ENCODE peak calls at places on chromosomes 7 and 10, in nine cellular contexts. H is B cell, M is cardiac muscle cell, U is mesothelial cell of epicardium, X is mammary epithelial cell, K is dorsolateral prefrontal cortex, S is right lobe of liver, Q is PC-9, A is thyroid gland. N is an unnamed sample.

GRCh38 chr7:73701357-73701995 is 18.0 kb downstream of the STX1A start:
- DNase-seq in Q (peak; percentile 32), H (peak; percentile 37), S (peak; percentile 51), K (no peak), U (no peak), X (no peak), M (peak; percentile 48), A (peak; percentile 40), N (peak; percentile 73)

GRCh38 chr10:28177944-28178637 is 124.8 kb downstream of the MPP7 start:
- DNase-seq in H (peak; percentile 19), A (no peak), X (peak; percentile 14), Q (no peak), M (no peak), S (no peak), U (no peak), K (no peak), N (peak; percentile 12)

GRCh38 chr7:73918926-73919693 is 58.2 kb downstream of the TMEM270 start:
- DNase-seq in M (peak; percentile 23), K (no peak), X (no peak), Q (no peak), A (no peak), U (no peak), H (no peak), S (no peak), N (no peak)

GRCh38 chr7:80439894-80440811 is 71.7 kb downstream of the GNAT3 start:
- DNase-seq in X (peak; percentile 52), K (no peak), A (no peak), S (no peak), Q (no peak), M (no peak), H (no peak), U (no peak), N (no peak)

GRCh38 chr7:103065666-103066065 is 8.9 kb downstream of the FBXL13 start:
- DNase-seq in S (peak; percentile 51), U (no peak), Q (no peak), H (peak; percentile 55), K (no peak), X (peak; percentile 6), A (no peak), M (peak; percentile 56), N (peak; percentile 32)

GRCh38 chr7:15889501-15889900 is 203.0 kb upstream of the MEOX2 start:
- DNase-seq in U (no peak), S (no peak), K (no peak), Q (no peak), A (no peak), H (no peak), M (no peak), X (no peak), N (no peak)

GRCh38 chr7:47600199-47601118 is 18.5 kb upstream of the TNS3 start:
- DNase-seq in S (no peak), Q (peak; percentile 88), M (no peak), H (no peak), A (peak; percentile 65), K (no peak), U (no peak), X (peak; percentile 81), N (no peak)

GRCh38 chr7:107233174-107233573 is 64.4 kb downstream of the HBP1 start:
- DNase-seq in S (no peak), K (no peak), X (peak; percentile 17), U (no peak), Q (no peak), M (no peak), H (no peak), A (peak; percentile 29), N (no peak)

GRCh38 chr7:98754041-98754479 is 115.8 kb downstream of the TMEM130 start:
- DNase-seq in A (no peak), K (no peak), H (no peak), S (no peak), M (peak; percentile 43), Q (peak; percentile 48), U (no peak), X (no peak), N (no peak)

GRCh38 chr7:47725031-47725780 is 143.3 kb upstream of the TNS3 start:
- DNase-seq in U (no peak), M (no peak), A (peak; percentile 48), H (peak; percentile 76), X (no peak), S (no peak), K (no peak), Q (peak; percentile 97), N (no peak)

GRCh38 chr10:569961-570630 is 119.4 kb downstream of the DIP2C start:
- DNase-seq in S (no peak), M (no peak), H (no peak), K (no peak), A (no peak), X (no peak), U (no peak), Q (no peak), N (no peak)

GRCh38 chr7:46150721-46151120 is 229.6 kb upstream of the IGFBP3 start:
- DNase-seq in M (no peak), U (no peak), A (no peak), X (no peak), Q (no peak), H (no peak), S (no peak), K (no peak), N (no peak)

GRCh38 chr10:46555713-46556514 is 544 bp downstream of the GPRIN2 start:
- DNase-seq in X (no peak), H (no peak), K (peak; percentile 54), M (peak; percentile 37), Q (peak; percentile 31), S (peak; percentile 30), A (peak; percentile 65), U (peak; percentile 69), N (no peak)

GRCh38 chr10:61487506-61487905 is 34.3 kb upstream of the TMEM26 start:
- DNase-seq in Q (no peak), M (no peak), A (no peak), H (no peak), K (no peak), U (no peak), X (no peak), S (no peak), N (no peak)

GRCh38 chr7:5226921-5227785 is 37.1 kb downstream of the WIPI2 start:
- DNase-seq in S (peak; percentile 14), U (no peak), A (no peak), Q (no peak), K (peak; percentile 8), X (no peak), H (no peak), M (no peak), N (no peak)

GRCh38 chr7:32901629-32902028 is 10.1 kb upstream of the KBTBD2 start:
- DNase-seq in U (no peak), H (no peak), Q (no peak), M (no peak), A (no peak), X (no peak), S (no peak), K (no peak), N (no peak)

GRCh38 chr7:102811942-102812678 is 63.3 kb downstream of the FAM185A start:
- DNase-seq in U (no peak), M (no peak), H (no peak), S (no peak), A (no peak), K (no peak), Q (no peak), X (no peak), N (no peak)

GRCh38 chr10:15169555-15170407 is 1.3 kb upstream of the NMT2 start:
- DNase-seq in K (no peak), A (peak; percentile 15), H (peak; percentile 27), X (no peak), U (no peak), M (peak; percentile 12), S (no peak), Q (no peak), N (no peak)

GRCh38 chr10:72109619-72110215 is 21.4 kb upstream of the SPOCK2 start:
- DNase-seq in A (no peak), X (no peak), K (no peak), S (no peak), M (no peak), U (no peak), Q (peak; percentile 70), H (no peak), N (no peak)

GRCh38 chr10:117462424-117462792 is 80.1 kb upstream of the EMX2 start:
- DNase-seq in Q (no peak), A (no peak), M (peak; percentile 25), X (no peak), H (no peak), K (no peak), U (no peak), S (no peak), N (no peak)

GRCh38 chr10:45220985-45221384 is 94.4 kb downstream of the OR13A1 start:
- DNase-seq in S (no peak), X (no peak), A (no peak), K (no peak), Q (no peak), H (no peak), U (no peak), M (no peak), N (no peak)

GRCh38 chr7:156503195-156503594 is 137.4 kb upstream of the RNF32 start:
- DNase-seq in Q (no peak), M (no peak), S (no peak), K (no peak), X (no peak), H (no peak), U (no peak), A (no peak), N (no peak)
- TF ChIP-seq CTCF in Q (peak; percentile 22), M (no peak), S (no peak), K (no peak), X (no peak), H (no peak), U (peak; percentile 16), A (no peak), N (no peak)

GRCh38 chr10:19412531-19412930 is 363.9 kb downstream of the MALRD1 start:
- DNase-seq in A (no peak), M (peak; percentile 43), S (no peak), H (no peak), U (no peak), K (no peak), X (peak; percentile 19), Q (no peak), N (no peak)
- TF ChIP-seq CTCF in A (peak; percentile 36), M (peak; percentile 54), S (peak; percentile 48), H (no peak), U (peak; percentile 32), K (peak; percentile 65), X (peak; percentile 42), Q (no peak), N (no peak)

GRCh38 chr7:51426163-51426562 is 109.6 kb upstream of the COBL start:
- DNase-seq in H (no peak), K (no peak), M (no peak), U (no peak), X (no peak), Q (peak; percentile 17), A (no peak), S (no peak), N (no peak)

GRCh38 chr7:51430480-51431086 is 114.0 kb upstream of the COBL start:
- DNase-seq in A (peak; percentile 25), H (peak; percentile 19), M (peak; percentile 79), K (no peak), Q (peak; percentile 60), X (peak; percentile 28), S (no peak), U (peak; percentile 74), N (peak; percentile 56)

GRCh38 chr7:51428226-51428887 is 111.7 kb upstream of the COBL start:
- DNase-seq in S (no peak), Q (peak; percentile 55), X (no peak), K (no peak), U (no peak), A (no peak), H (no peak), M (no peak), N (no peak)
- TF ChIP-seq CTCF in S (peak; percentile 29), Q (peak; percentile 87), X (peak; percentile 13), K (peak; percentile 42), U (no peak), A (no peak), H (no peak), M (no peak), N (no peak)

GRCh38 chr10:63724922-63725321 is 203.7 kb downstream of the REEP3 start:
- DNase-seq in K (no peak), H (no peak), S (no peak), M (no peak), U (no peak), Q (no peak), X (no peak), A (no peak), N (no peak)
- TF ChIP-seq CTCF in K (no peak), H (no peak), S (peak; percentile 8), M (no peak), U (no peak), Q (peak; percentile 49), X (peak; percentile 16), A (no peak), N (no peak)

N was measured in GM20000.